ENCODE peak calls at places on chromosome 1, in four cellular contexts. I is adipocyte, W is psoas muscle, T is spleen. F is an unnamed sample.

GRCh38 chr1:8477199-8477982 is 159.5 kb downstream of the SLC45A1 start:
- DNase-seq in T (no peak), I (peak; percentile 80), W (no peak), F (no peak)

GRCh38 chr1:212671342-212672031 is 28.2 kb downstream of the BATF3 start:
- DNase-seq in W (no peak), T (peak; percentile 77), I (peak; percentile 31), F (peak; percentile 49)

GRCh38 chr1:107139833-107140702 is 771 bp upstream of the NTNG1 start:
- DNase-seq in W (peak; percentile 50), I (peak; percentile 67), T (peak; percentile 81), F (peak; percentile 35)

GRCh38 chr1:239250353-239251035 is 135.9 kb upstream of the CHRM3 start:
- DNase-seq in W (no peak), T (no peak), I (no peak), F (no peak)

GRCh38 chr1:181608951-181609350 is 125.6 kb downstream of the CACNA1E start:
- DNase-seq in T (no peak), W (no peak), I (no peak), F (no peak)

GRCh38 chr1:231395051-231395995 is 26.8 kb downstream of the EGLN1 start:
- DNase-seq in T (no peak), W (no peak), I (peak; percentile 86), F (peak; percentile 97)

GRCh38 chr1:202159534-202160371 is 649 bp downstream of the PTPN7 start:
- DNase-seq in W (no peak), T (peak; percentile 90), I (no peak), F (no peak)

GRCh38 chr1:62022348-62022747 is 172.3 kb upstream of the L1TD1 start:
- DNase-seq in W (no peak), I (no peak), T (no peak), F (no peak)

GRCh38 chr1:178086294-178087255 is 7.3 kb upstream of the RASAL2 start:
- DNase-seq in W (no peak), I (peak; percentile 77), T (no peak), F (peak; percentile 54)

GRCh38 chr1:19682257-19682656 is 17.6 kb downstream of the HTR6 start:
- DNase-seq in W (peak; percentile 17), T (no peak), I (peak; percentile 78), F (peak; percentile 80)

GRCh38 chr1:75539230-75540116 is 71.4 kb downstream of the SLC44A5 start:
- DNase-seq in W (no peak), T (no peak), I (no peak), F (peak; percentile 70)

GRCh38 chr1:169321539-169321938 is 46.1 kb downstream of the NME7 start:
- DNase-seq in I (peak; percentile 73), T (no peak), W (no peak), F (peak; percentile 60)

GRCh38 chr1:13456894-13457532 is 46.8 kb downstream of the PRAMEF20 start:
- DNase-seq in T (no peak), W (no peak), I (no peak), F (no peak)

GRCh38 chr1:65478379-65479026 is 58.0 kb downstream of the LEPR start:
- DNase-seq in I (peak; percentile 76), T (no peak), W (no peak), F (peak; percentile 33)

GRCh38 chr1:56923207-56923606 is 42.6 kb downstream of the C8B start:
- DNase-seq in T (no peak), I (no peak), W (no peak), F (no peak)

GRCh38 chr1:204357551-204357950 is 2.2 kb downstream of the PLEKHA6 start:
- DNase-seq in I (no peak), W (peak; percentile 75), T (no peak), F (peak; percentile 43)

GRCh38 chr1:74652711-74653131 is 20.9 kb downstream of the ERICH3 start:
- DNase-seq in W (no peak), I (peak; percentile 14), T (peak; percentile 56), F (peak; percentile 41)

GRCh38 chr1:181073638-181074037 is 14.9 kb upstream of the IER5 start:
- DNase-seq in T (no peak), W (no peak), I (no peak), F (peak; percentile 94)

GRCh38 chr1:43933386-43934278 is at the start of gene ARTN:
- DNase-seq in W (no peak), I (peak; percentile 54), T (no peak), F (no peak)
- H3K4me3 ChIP-seq in W (peak within 1 kb of the TSS; percentile 61), I (peak within 1 kb of the TSS; percentile 58), T (peak within 1 kb of the TSS; percentile 10), F (peak within 1 kb of the TSS; percentile 38)

DNA sequence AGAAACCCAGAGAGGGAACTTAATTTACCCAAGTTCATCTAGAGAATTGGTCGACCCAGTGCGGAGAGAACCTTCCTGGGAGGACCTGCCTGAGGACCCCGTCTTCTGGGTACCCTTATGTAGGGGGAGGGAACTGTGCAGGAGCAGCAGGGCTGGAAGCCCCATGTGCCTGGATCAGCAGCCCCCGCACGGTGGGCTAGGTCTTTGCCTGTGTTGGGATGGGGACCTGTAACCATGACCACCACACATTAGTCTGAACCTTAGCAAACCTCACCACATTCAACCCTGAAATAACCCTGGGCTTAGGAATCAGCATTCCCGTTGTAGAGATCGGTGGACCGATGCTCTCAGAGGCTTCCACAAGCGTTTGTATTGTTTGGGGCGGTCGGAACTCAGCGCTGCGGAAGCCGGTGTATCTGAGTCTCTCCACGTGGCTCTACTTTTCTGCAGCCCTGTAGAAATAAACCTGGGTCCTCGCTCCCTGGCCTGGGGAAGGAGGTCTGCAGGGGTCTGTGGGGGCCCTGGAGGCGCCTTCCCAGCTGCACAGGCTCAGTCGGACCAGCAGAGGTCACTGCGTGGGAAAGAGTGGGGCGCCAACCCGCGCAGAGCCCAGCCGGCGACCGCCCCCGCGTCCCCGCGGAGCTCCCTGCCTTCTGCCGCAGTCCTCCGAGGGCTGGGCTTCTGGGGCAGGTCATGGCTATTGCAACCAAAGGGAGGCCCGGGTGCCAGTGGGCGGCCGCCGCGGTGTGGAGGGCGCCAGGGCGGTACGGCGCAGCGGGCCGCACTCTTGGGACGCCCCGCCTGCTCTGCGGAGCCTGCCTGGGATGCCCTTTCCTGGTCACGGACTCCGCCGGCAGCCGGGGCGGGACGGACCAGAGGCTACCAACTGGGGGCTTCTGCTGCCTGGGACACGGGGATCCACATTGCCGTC is 36.2 kb upstream of the KCNA10 start:
- DNase-seq in W (peak; percentile 69), I (peak; percentile 38), T (peak; percentile 86), F (peak; percentile 26)
- H3K4me3 ChIP-seq in W (peak overlapping the region; percentile 58), I (peak overlapping the region; percentile 47), T (peak overlapping the region; percentile 39), F (no peak overlapping the region)

GRCh38 chr1:109864063-109864822 is 46.4 kb upstream of the CSF1 start:
- DNase-seq in T (no peak), W (no peak), I (no peak), F (peak; percentile 63)
- H3K4me3 ChIP-seq in T (no peak overlapping the region), W (no peak overlapping the region), I (peak overlapping the region; percentile 71), F (no peak overlapping the region)

GRCh38 chr1:199160521-199161318 is 521.9 kb downstream of the PTPRC start:
- DNase-seq in W (no peak), I (no peak), T (no peak), F (no peak)
- H3K4me3 ChIP-seq in W (no peak overlapping the region), I (no peak overlapping the region), T (no peak overlapping the region), F (no peak overlapping the region)

DNA sequence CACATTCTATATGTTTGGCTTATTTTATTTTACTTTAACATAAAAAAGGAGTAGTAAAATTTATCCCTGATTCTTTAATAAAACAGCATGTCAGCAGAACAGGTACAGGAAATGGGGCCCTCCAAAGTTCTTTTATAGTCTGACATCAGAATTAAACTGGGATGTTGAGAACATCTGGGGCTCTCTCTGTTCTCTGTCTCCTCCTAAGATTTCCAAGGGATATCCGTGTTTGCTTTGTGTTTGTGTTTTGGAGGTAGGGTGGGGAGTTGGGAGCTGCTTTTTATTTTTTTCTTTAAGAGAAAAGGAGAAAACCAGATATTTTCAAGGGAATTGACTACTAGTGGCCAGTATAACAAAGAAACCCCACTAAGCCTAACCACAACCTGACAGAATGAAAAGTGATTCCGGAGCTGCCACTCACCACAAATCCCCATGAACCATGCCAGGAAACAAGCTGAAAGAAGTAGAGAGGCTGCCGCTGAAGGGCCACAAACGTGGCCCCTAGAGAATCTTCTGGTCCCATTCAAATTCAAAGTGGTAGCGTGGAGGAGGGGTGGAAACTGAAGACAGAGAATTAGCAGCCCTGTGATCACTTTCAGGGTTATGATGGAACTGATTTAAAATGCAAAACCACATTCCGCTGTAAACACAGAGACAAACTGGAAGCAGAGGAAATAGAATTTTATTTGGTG is 369.6 kb upstream of the ADGRL2 start:
- DNase-seq in T (no peak), I (no peak), W (no peak), F (no peak)
- H3K4me3 ChIP-seq in T (no peak overlapping the region), I (no peak overlapping the region), W (no peak overlapping the region), F (no peak overlapping the region)